ENCODE peak calls at places on chromosomes 16 and 17, in four cellular contexts. B is uterus, Q is neural progenitor cell, E is MM.1S. D is an unnamed sample. For H3K4me1, the result is how much of the 10 kb centered on the place peaks cover.

GRCh38 chr17:43779145-43780125 is 658 bp upstream of the DUSP3 start:
- DNase-seq in B (no peak), Q (peak), E (no peak), D (no peak)

GRCh38 chr17:48134912-48135480 is 27.4 kb downstream of the SNX11 start:
- DNase-seq in B (no peak), Q (peak), E (no peak), D (no peak)

GRCh38 chr16:30458561-30459394 is 13.1 kb upstream of the SEPHS2 start:
- DNase-seq in B (no peak), Q (no peak), E (no peak), D (no peak)

GRCh38 chr16:11233727-11234376 is 22.2 kb downstream of the SOCS1 start:
- DNase-seq in B (no peak), Q (no peak), E (no peak), D (no peak)

GRCh38 chr17:74354123-74354522 is 7.5 kb downstream of the BTBD17 start:
- DNase-seq in B (no peak), Q (peak), E (peak), D (no peak)

GRCh38 chr17:9817086-9817485 is 4.8 kb downstream of the GSG1L2 start:
- DNase-seq in B (no peak), Q (no peak), E (no peak), D (peak)

GRCh38 chr17:28547623-28548416 is 4.6 kb downstream of the UNC119 start:
- DNase-seq in B (peak), Q (peak), E (peak), D (peak)

GRCh38 chr17:34979650-34980352 is 511 bp upstream of the LIG3 start:
- DNase-seq in B (no peak), Q (peak), E (no peak), D (no peak)

GRCh38 chr17:76268015-76268749 is 3.0 kb downstream of the UBALD2 start:
- DNase-seq in B (peak), Q (no peak), E (no peak), D (peak)

GRCh38 chr16:81808933-81809480 is 29.9 kb downstream of the PLCG2 start:
- DNase-seq in B (no peak), Q (no peak), E (peak), D (no peak)

GRCh38 chr17:48002920-48003685 is 32.2 kb downstream of the CDK5RAP3 start:
- DNase-seq in B (no peak), Q (peak), E (no peak), D (no peak)

GRCh38 chr17:78387982-78388941 is 9.8 kb downstream of the PGS1 start:
- DNase-seq in B (peak), Q (no peak), E (no peak), D (peak)

GRCh38 chr17:61770752-61771533 is 92.4 kb downstream of the BRIP1 start:
- DNase-seq in B (no peak), Q (no peak), E (no peak), D (no peak)

GRCh38 chr16:81715358-81716196 is 63.5 kb upstream of the PLCG2 start:
- DNase-seq in B (no peak), Q (no peak), E (peak), D (no peak)

GRCh38 chr17:2724783-2725164 is 13.2 kb upstream of the CLUH start:
- DNase-seq in B (no peak), Q (peak), E (no peak), D (peak)

GRCh38 chr16:72819345-72819744 is 228.6 kb downstream of the ZFHX3 start:
- DNase-seq in B (no peak), Q (no peak), E (no peak), D (no peak)

GRCh38 chr16:11994187-11995119 is 17.9 kb downstream of the SNX29 start:
- DNase-seq in B (no peak), Q (peak), E (no peak), D (no peak)

GRCh38 chr17:64328875-64329405 is 61.7 kb downstream of the PECAM1 start:
- DNase-seq in B (no peak), Q (no peak), E (no peak), D (no peak)

GRCh38 chr17:3890082-3890892 is 2.6 kb downstream of the CAMKK1 start:
- DNase-seq in B (peak), Q (no peak), E (no peak), D (peak)

GRCh38 chr16:84386044-84386443 is 17.7 kb downstream of the ATP2C2 start:
- DNase-seq in B (no peak), Q (no peak), E (no peak), D (no peak)

GRCh38 chr17:67136191-67137025 is 92.1 kb downstream of the CACNG1 start:
- DNase-seq in B (no peak), Q (no peak), E (no peak), D (no peak)

GRCh38 chr17:65101371-65101770 is 35.8 kb upstream of the RGS9 start:
- DNase-seq in B (no peak), Q (no peak), E (no peak), D (no peak)

GRCh38 chr16:23423496-23424049 is 29.4 kb downstream of the COG7 start:
- DNase-seq in B (peak), Q (no peak), E (no peak), D (peak)

GRCh38 chr17:1422907-1423306 is 22.9 kb upstream of the YWHAE start:
- DNase-seq in B (no peak), Q (no peak), E (no peak), D (no peak)

DNA sequence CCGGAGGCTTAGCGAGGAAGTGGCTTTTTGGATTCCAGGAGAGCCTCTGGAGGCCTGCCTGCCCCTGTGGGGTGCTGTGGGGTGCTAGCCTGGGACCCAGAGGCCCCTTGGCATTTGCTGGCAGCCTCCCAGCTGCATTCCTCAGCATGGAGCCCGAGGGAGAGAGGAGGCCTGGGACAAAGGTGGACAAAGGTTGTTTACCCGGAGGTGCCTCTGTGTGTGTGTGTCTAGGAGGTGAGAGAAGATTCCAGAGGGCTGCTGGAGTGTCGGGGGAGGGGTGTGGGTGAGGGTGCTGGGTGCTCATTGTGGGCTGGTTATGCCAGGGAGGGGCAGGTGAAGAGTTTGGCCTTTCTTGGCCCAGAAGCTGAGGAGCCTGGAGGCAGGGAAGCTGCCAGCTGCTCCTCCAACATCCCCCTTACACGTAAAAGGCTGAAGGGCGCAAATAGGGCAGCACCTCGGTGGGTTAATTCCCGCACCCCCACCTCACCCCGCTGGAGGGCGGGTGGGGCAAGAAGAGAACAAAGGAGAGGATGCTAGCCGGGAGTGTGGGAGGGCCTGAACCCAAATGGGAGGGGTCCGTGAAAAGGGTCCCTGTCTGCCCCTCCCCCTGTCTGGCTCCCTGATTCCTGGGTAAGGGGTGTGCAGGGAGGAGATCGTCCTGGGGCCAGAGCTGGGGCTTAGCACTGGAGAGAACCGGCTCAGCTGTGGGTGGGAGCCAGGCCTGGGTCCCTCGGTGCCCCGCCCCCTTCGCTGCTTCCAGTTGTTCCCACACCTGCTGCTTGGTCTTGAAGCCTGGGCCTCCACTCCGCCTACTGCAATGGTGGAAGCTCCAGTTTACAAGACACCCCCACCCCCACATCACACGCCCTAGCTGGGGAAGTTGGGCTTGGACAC is 9.9 kb downstream of the HEXIM2 start:
- DNase-seq in B (peak), Q (peak), E (no peak), D (peak)
- H3K4me3 ChIP-seq in B (peak), Q (no peak), E (no peak), D (no peak)

GRCh38 chr17:51472670-51473069 is 212.3 kb downstream of the UTP18 start:
- DNase-seq in B (no peak), Q (no peak), E (no peak), D (no peak)
- H3K4me1 ChIP-seq in B (under half), Q (under half), E (under half), D (under half)

GRCh38 chr17:50213026-50214015 is 11.9 kb upstream of the COL1A1 start:
- DNase-seq in B (peak), Q (peak), E (peak), D (no peak)
- H3K27ac ChIP-seq in B (peak), Q (no peak), E (no peak), D (no peak)

GRCh38 chr16:567362-568256 is 804 bp downstream of the NHLRC4 start:
- DNase-seq in B (no peak), Q (no peak), E (no peak), D (no peak)
- H3K4me3 ChIP-seq in B (peak), Q (no peak), E (peak), D (no peak)

GRCh38 chr17:40016692-40017000 is 1.4 kb downstream of the CSF3 start:
- DNase-seq in B (no peak), Q (no peak), E (no peak), D (no peak)
- H3K4me1 ChIP-seq in B (under half), Q (under half), E (under half), D (under half)

GRCh38 chr16:19894586-19894985 is 9.9 kb upstream of the GPRC5B start:
- DNase-seq in B (no peak), Q (no peak), E (no peak), D (no peak)

GRCh38 chr16:19896951-19897350 is 12.3 kb upstream of the GPRC5B start:
- DNase-seq in B (no peak), Q (no peak), E (no peak), D (no peak)

GRCh38 chr16:19888834-19889233 is 4.2 kb upstream of the GPRC5B start:
- DNase-seq in B (no peak), Q (no peak), E (no peak), D (no peak)

GRCh38 chr16:19890901-19891300 is 6.3 kb upstream of the GPRC5B start:
- DNase-seq in B (no peak), Q (no peak), E (no peak), D (no peak)

DNA sequence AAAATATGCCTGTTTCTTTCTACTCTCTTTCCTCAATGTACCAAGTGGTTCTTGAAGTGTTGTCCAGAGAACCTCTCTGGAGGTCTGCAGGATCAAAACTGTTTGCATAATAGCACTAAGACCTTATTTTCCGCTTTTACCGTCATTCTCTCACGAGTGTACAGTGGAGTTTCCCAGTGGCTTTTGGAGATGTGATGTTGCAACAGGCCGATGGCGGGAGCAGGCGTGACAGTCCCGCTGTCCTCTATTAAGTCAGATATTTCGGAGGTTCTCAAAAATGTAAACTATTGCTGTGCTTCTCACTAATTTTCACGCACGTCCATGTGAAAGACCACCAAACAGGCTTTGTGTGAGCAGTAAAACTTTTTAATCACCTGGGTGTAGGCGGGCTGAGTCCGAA is 8.3 kb upstream of the GPRC5B start:
- DNase-seq in B (no peak), Q (no peak), E (no peak), D (no peak)
- H3K27ac ChIP-seq in B (no peak), Q (no peak), E (no peak), D (no peak)

D was measured in pancreas.